ENCODE peak calls at places on chromosomes 11 and 22, in eight cellular contexts. U, E, J, G, O, I, H and F are unnamed samples.
A peak's percentile ranks its signal among the peaks of the same experiment; 100 is the strongest.

GRCh38 chr11:86459682-86460460 is 85.2 kb downstream of the CCDC81 start:
- DNase-seq in O (no peak), U (peak; percentile 71), J (no peak), E (no peak), I (peak; percentile 87), H (no peak), G (peak; percentile 74), F (no peak)

GRCh38 chr11:32198053-32198452 is 107.2 kb downstream of the RCN1 start:
- DNase-seq in H (no peak), O (no peak), J (no peak), U (no peak), I (no peak), G (no peak), E (no peak), F (no peak)

GRCh38 chr11:126484266-126484665 is 128.8 kb downstream of the ST3GAL4 start:
- DNase-seq in O (no peak), U (no peak), H (no peak), J (no peak), G (no peak), I (no peak), E (no peak), F (no peak)

GRCh38 chr11:2797181-2797711 is 88.3 kb downstream of the CDKN1C start:
- DNase-seq in U (no peak), H (no peak), J (no peak), I (peak; percentile 49), G (peak; percentile 10), E (no peak), O (no peak), F (peak; percentile 43)

GRCh38 chr22:31615481-31615840 is 46.6 kb downstream of the PISD start:
- DNase-seq in I (no peak), J (no peak), G (no peak), H (no peak), E (no peak), U (no peak), O (no peak), F (no peak)

GRCh38 chr11:36243641-36244040 is 45.6 kb downstream of the COMMD9 start:
- DNase-seq in O (no peak), J (no peak), G (no peak), E (no peak), I (no peak), U (no peak), H (no peak), F (no peak)

GRCh38 chr11:46658259-46658658 is 40.9 kb downstream of the ATG13 start:
- DNase-seq in J (no peak), G (no peak), O (no peak), I (peak; percentile 81), U (no peak), H (no peak), E (no peak), F (no peak)

GRCh38 chr11:34327804-34328631 is 29.8 kb downstream of the ABTB2 start:
- DNase-seq in G (peak; percentile 65), J (no peak), H (no peak), E (no peak), I (no peak), O (no peak), U (no peak), F (no peak)

GRCh38 chr11:96329855-96330510 is 13.0 kb downstream of the MAML2 start:
- DNase-seq in G (no peak), E (no peak), U (no peak), J (no peak), I (no peak), H (no peak), O (no peak), F (no peak)

GRCh38 chr11:67400251-67400941 is 1.3 kb downstream of the PPP1CA start:
- DNase-seq in U (no peak), J (no peak), I (peak; percentile 72), O (no peak), G (no peak), E (no peak), H (no peak), F (no peak)

GRCh38 chr11:46296520-46297448 is 19.3 kb downstream of the CREB3L1 start:
- DNase-seq in J (no peak), H (no peak), I (peak; percentile 72), E (no peak), U (no peak), O (no peak), G (peak; percentile 87), F (peak; percentile 28)

GRCh38 chr22:30436196-30436595 is 10.6 kb downstream of the MTFP1 start:
- DNase-seq in G (no peak), H (no peak), I (no peak), J (no peak), E (no peak), U (no peak), O (no peak), F (no peak)

GRCh38 chr11:128544625-128545024 is 42.7 kb downstream of the ETS1 start:
- DNase-seq in E (no peak), U (no peak), O (no peak), I (no peak), J (no peak), G (no peak), H (peak; percentile 22), F (no peak)

GRCh38 chr11:44006882-44007495 is 40.8 kb upstream of the ACCSL start:
- DNase-seq in O (no peak), H (no peak), U (no peak), E (no peak), J (no peak), G (peak; percentile 21), I (peak; percentile 81), F (peak; percentile 43)

GRCh38 chr11:103877221-103877620 is 159.2 kb upstream of the DDI1 start:
- DNase-seq in E (no peak), I (no peak), O (no peak), U (no peak), J (no peak), H (no peak), G (no peak), F (no peak)

GRCh38 chr11:6619021-6619745 is at the start of gene TPP1:
- DNase-seq in G (peak; percentile 89), E (peak; percentile 76), I (peak; percentile 98), U (peak; percentile 99), J (peak; percentile 86), H (peak; percentile 94), O (peak; percentile 71), F (peak; percentile 90)

GRCh38 chr11:87351671-87352070 is 313.9 kb downstream of the TMEM135 start:
- DNase-seq in O (no peak), G (no peak), E (no peak), H (no peak), I (no peak), U (no peak), J (no peak), F (no peak)

GRCh38 chr11:17581036-17581731 is 34.1 kb downstream of the OTOG start:
- DNase-seq in I (peak; percentile 2), O (no peak), G (no peak), H (no peak), U (no peak), E (no peak), J (no peak), F (peak; percentile 13)

GRCh38 chr11:82992219-82992618 is 79.5 kb downstream of the RAB30 start:
- DNase-seq in O (no peak), E (no peak), U (no peak), I (no peak), G (no peak), J (no peak), H (no peak), F (no peak)

GRCh38 chr11:65132988-65133700 is 1.2 kb downstream of the SYVN1 start:
- DNase-seq in G (no peak), I (peak; percentile 73), U (peak; percentile 54), E (no peak), H (peak; percentile 70), O (no peak), J (no peak), F (peak; percentile 86)

GRCh38 chr22:27930246-27931060 is 11.4 kb upstream of the PITPNB start:
- DNase-seq in I (no peak), U (no peak), H (no peak), O (no peak), G (no peak), E (no peak), J (no peak), F (no peak)